ENCODE peak calls at places on chromosomes 12 and 14, in six cellular contexts. K, Y, N, G, A and X are unnamed samples.

GRCh38 chr12:2803635-2804380 is 8.7 kb upstream of the ITFG2 start:
- DNase-seq in K (no peak), Y (no peak), N (no peak), G (no peak), A (no peak), X (no peak)

GRCh38 chr12:106246891-106247730 is 709 bp downstream of the CKAP4 start:
- DNase-seq in K (peak), Y (peak), N (peak), G (peak), A (peak), X (peak)

GRCh38 chr12:6444031-6444430 is 724 bp upstream of the CD27 start:
- DNase-seq in K (no peak), Y (no peak), N (no peak), G (no peak), A (no peak), X (no peak)

GRCh38 chr14:72546359-72547035 is 347.4 kb downstream of the DPF3 start:
- DNase-seq in K (no peak), Y (no peak), N (no peak), G (no peak), A (no peak), X (no peak)

GRCh38 chr14:101362529-101363260 is 198.6 kb upstream of the DIO3 start:
- DNase-seq in K (no peak), Y (no peak), N (no peak), G (no peak), A (no peak), X (no peak)

GRCh38 chr14:92578511-92578910 is 64.9 kb downstream of the RIN3 start:
- DNase-seq in K (no peak), Y (no peak), N (no peak), G (no peak), A (no peak), X (no peak)

GRCh38 chr12:12265571-12266388 is 1.1 kb downstream of the LRP6 start:
- DNase-seq in K (peak), Y (no peak), N (no peak), G (no peak), A (no peak), X (no peak)

GRCh38 chr14:89440997-89441909 is 24.2 kb upstream of the FOXN3 start:
- DNase-seq in K (no peak), Y (no peak), N (no peak), G (no peak), A (peak), X (no peak)

GRCh38 chr12:114974333-114974732 is 290.4 kb upstream of the TBX3 start:
- DNase-seq in K (no peak), Y (no peak), N (no peak), G (no peak), A (no peak), X (no peak)

GRCh38 chr14:99564256-99564902 is 39.6 kb downstream of the CCDC85C start:
- DNase-seq in K (no peak), Y (no peak), N (peak), G (peak), A (peak), X (peak)

GRCh38 chr14:55446833-55447232 is 6.4 kb upstream of the TBPL2 start:
- DNase-seq in K (no peak), Y (no peak), N (no peak), G (peak), A (no peak), X (no peak)

GRCh38 chr12:31752450-31752849 is 23.6 kb upstream of the AMN1 start:
- DNase-seq in K (no peak), Y (no peak), N (no peak), G (peak), A (no peak), X (no peak)

GRCh38 chr14:88825503-88825902 is 1.1 kb downstream of the TTC8 start:
- DNase-seq in K (no peak), Y (no peak), N (no peak), G (no peak), A (no peak), X (no peak)

GRCh38 chr12:25301798-25302197 is 51.1 kb upstream of the KRAS start:
- DNase-seq in K (no peak), Y (no peak), N (no peak), G (no peak), A (no peak), X (no peak)

GRCh38 chr12:7346571-7347225 is 42.8 kb downstream of the ACSM4 start:
- DNase-seq in K (peak), Y (no peak), N (no peak), G (no peak), A (no peak), X (no peak)

GRCh38 chr14:46490150-46490769 is 161.3 kb downstream of the RPL10L start:
- DNase-seq in K (peak), Y (no peak), N (no peak), G (no peak), A (no peak), X (no peak)

GRCh38 chr14:102776761-102777710 is at the start of gene TRAF3:
- DNase-seq in K (peak), Y (no peak), N (peak), G (peak), A (peak), X (peak)

GRCh38 chr12:122471324-122472226 is 29.2 kb downstream of the ZCCHC8 start:
- DNase-seq in K (peak), Y (no peak), N (no peak), G (no peak), A (no peak), X (no peak)

GRCh38 chr12:53096761-53097160 is 706 bp upstream of the IGFBP6 start:
- DNase-seq in K (no peak), Y (peak), N (no peak), G (no peak), A (peak), X (no peak)

GRCh38 chr12:53098354-53098981 is 1.0 kb downstream of the IGFBP6 start:
- DNase-seq in K (no peak), Y (peak), N (peak), G (no peak), A (peak), X (no peak)

GRCh38 chr12:53098982-53099651 is 1.6 kb downstream of the IGFBP6 start:
- DNase-seq in K (peak), Y (peak), N (peak), G (peak), A (peak), X (peak)

GRCh38 chr12:53097207-53097563 is 282 bp upstream of the IGFBP6 start:
- DNase-seq in K (no peak), Y (no peak), N (no peak), G (no peak), A (peak), X (no peak)

GRCh38 chr12:53097564-53098353 is at the start of gene IGFBP6:
- DNase-seq in K (peak), Y (peak), N (peak), G (peak), A (peak), X (peak)
- TF ChIP-seq POLR2A in K (no peak), Y (no peak), N (no peak), G (no peak), A (peak), X (peak)

DNA sequence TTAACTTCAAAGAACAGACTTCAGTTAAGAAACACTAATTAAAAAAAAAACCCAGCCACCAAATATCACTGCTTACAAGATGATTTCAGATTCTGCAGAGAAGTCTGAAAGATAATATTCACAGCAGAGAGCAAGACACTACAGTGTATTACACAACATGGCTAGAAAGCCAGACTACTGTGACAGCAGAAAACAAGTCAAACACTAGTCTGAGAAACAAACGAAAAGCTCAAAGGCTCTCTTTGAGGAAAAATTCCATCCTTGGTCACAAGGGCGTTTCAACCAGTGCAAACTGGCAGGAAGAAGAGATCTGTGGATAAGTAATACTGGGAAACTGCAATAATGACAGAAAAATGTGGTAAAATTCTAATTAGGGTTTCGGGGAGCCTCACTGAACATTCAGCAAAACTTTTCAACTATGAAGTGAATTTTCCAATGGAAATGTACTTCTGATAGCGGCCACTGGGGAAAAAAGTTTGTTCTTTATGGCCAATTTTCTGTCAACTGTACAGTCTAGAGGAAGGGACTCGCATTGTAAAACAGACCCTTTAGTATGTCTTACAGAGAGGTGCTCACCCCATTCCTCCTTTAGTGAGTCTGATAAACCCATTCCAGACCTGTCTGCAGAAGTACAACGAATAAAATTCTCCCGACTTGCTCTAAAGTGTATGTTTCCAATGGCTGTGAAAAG is 50.4 kb downstream of the ACADS start:
- DNase-seq in K (no peak), Y (no peak), N (no peak), G (no peak), A (no peak), X (no peak)
- TF ChIP-seq CTCF in K (peak), Y (no peak), N (no peak), G (no peak), A (no peak), X (peak)

GRCh38 chr14:34693228-34693939 is 21.0 kb downstream of the CFL2 start:
- DNase-seq in K (peak), Y (no peak), N (peak), G (peak), A (peak), X (no peak)
- TF ChIP-seq POLR2A in K (no peak), Y (no peak), N (no peak), G (no peak), A (no peak), X (no peak)

DNA sequence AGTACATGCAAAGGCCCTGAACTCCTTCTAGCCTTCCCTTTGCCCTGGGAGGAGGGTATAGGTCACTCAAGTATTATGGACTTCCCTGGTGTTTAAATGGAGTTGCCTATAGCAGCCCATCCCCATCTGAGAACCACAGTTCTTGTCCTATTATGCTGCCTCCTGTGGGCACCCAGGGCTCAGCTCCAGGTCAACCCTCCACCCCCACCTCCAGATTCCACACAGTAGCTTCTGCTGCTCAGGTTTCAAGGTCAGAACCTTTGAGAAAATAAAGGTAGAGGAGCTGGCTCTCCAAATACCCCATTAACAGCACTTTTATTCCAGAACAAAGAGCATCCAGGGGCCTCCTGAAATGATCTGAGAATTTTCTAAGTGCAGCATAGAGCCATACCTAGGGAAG is 57.4 kb downstream of the ACTN1 start:
- DNase-seq in K (no peak), Y (no peak), N (no peak), G (no peak), A (no peak), X (no peak)
- TF ChIP-seq CTCF in K (no peak), Y (no peak), N (no peak), G (no peak), A (no peak), X (no peak)

DNA sequence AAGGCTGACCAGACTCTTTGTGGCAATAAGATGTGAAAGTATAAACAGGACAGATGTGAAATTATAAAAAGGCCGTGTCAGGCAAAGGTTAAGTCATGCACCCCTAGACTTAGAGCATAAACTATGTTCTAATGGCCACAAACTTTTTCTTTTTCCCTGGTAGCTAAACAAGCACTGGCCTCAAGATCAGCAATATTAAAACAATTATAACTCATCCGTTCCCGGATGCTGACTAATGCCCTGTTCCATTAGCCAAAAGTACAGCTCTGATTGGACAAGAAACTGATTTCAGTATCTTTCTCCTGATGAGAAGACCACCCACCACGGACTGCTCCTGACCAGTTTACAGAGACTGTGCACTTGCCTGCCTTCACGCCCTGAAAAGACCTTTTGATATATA is 162.2 kb downstream of the IPO8 start:
- DNase-seq in K (no peak), Y (no peak), N (no peak), G (no peak), A (no peak), X (no peak)
- TF ChIP-seq POLR2A in K (no peak), Y (no peak), N (no peak), G (no peak), A (no peak), X (no peak)

GRCh38 chr12:29240441-29240840 is 91.4 kb downstream of the FAR2 start:
- DNase-seq in K (no peak), Y (no peak), N (no peak), G (no peak), A (no peak), X (no peak)

GRCh38 chr12:29238822-29239291 is 89.8 kb downstream of the FAR2 start:
- DNase-seq in K (no peak), Y (no peak), N (no peak), G (no peak), A (no peak), X (no peak)

GRCh38 chr12:29239336-29239735 is 90.3 kb downstream of the FAR2 start:
- DNase-seq in K (no peak), Y (no peak), N (no peak), G (no peak), A (no peak), X (no peak)

GRCh38 chr12:29242921-29243431 is 93.9 kb downstream of the FAR2 start:
- DNase-seq in K (peak), Y (no peak), N (no peak), G (no peak), A (no peak), X (no peak)

DNA sequence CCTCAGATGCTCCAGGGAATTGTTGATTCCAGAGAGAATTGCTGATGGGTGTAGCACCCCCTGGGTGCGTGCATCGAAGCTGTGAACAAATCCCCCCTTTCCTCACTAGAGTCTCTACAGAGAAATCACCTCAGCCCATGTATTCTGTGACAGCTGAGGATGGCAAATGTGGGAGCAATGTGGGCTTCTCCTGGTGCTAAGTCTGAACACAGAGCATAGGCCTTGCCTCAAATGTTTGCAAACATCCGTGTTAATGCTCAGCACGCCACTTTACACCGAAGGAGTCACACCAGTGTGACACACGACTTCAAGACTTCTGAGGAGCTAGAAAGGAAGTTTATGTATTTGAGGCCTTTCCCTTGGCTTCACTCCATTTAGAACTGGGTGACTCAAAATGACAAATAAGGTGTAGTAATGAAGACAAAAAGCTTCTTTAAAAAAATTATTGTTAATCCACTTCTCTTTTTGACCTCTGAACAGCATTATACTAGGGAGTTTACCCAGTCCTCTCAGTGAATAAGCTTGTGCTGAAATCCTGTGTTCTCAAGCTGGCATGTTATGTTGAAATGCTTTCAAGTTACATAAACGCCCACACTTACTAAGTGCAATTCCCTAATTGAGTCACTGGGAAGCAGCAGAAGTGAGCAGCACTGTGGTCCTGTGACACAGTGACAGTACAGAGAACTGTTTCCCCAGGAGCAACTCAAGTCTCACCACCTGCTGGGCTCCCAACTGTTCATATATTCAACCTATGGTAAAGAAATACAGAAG is 92.9 kb downstream of the FAR2 start:
- DNase-seq in K (peak), Y (no peak), N (no peak), G (peak), A (no peak), X (peak)
- TF ChIP-seq CTCF in K (peak), Y (no peak), N (no peak), G (no peak), A (no peak), X (peak)

GRCh38 chr12:57693317-57693658 is 644 bp upstream of the OS9 start:
- DNase-seq in K (no peak), Y (peak), N (no peak), G (no peak), A (no peak), X (no peak)

GRCh38 chr12:57695770-57696432 is 2.0 kb downstream of the OS9 start:
- DNase-seq in K (no peak), Y (no peak), N (no peak), G (no peak), A (no peak), X (no peak)

GRCh38 chr12:57693659-57694458 is at the start of gene OS9:
- DNase-seq in K (peak), Y (peak), N (peak), G (peak), A (peak), X (peak)

GRCh38 chr12:57692500-57692899 is 1.4 kb upstream of the OS9 start:
- DNase-seq in K (no peak), Y (no peak), N (no peak), G (no peak), A (no peak), X (no peak)

GRCh38 chr12:57694459-57695019 is 607 bp downstream of the OS9 start:
- DNase-seq in K (peak), Y (no peak), N (no peak), G (no peak), A (no peak), X (no peak)
- TF ChIP-seq POLR2A in K (no peak), Y (no peak), N (no peak), G (no peak), A (no peak), X (no peak)

DNA sequence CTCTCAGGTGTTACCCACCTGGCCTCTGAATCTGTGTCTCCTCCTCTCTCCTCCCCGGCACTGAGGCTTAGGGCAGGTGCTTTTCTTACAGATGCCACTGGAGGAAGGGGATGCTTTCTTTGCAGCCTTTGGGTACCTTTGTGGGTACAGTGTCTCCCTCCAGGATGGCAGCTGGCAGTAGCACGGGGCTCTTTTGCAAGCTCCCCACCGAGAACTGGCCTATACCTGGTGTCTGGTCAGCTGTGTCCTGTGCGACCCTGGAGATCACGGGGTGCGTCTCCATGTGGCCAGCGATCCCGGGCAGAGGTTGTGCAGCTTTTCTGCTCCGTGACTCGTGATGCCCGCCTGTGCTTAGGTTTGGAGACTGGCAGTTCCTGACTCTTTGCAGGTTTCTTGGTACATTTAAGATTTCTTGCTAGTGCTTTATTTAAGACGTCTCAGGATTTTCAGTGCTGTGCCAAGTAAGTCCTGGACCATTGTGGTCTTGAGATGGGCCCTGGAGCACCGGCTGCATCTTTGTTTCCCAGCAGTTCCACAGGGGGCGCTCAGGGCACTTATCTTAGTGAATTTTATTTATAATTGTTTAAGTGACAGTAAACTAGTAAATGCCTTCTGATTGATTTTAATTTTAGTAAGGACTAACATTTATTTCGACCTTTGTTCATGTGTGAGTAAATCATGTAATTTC is 68.9 kb downstream of the DDX51 start:
- DNase-seq in K (no peak), Y (no peak), N (no peak), G (no peak), A (no peak), X (no peak)
- TF ChIP-seq CTCF in K (peak), Y (no peak), N (no peak), G (no peak), A (no peak), X (no peak)